ENCODE peak calls at places on chromosomes 12 and 14, in ten cellular contexts. O is mesothelial cell of epicardium, J is mucosa of descending colon, H is GM13976, R is nephron progenitor cell, N is upper lobe of right lung, S is BE2C, Y is psoas muscle, L is astrocyte of the spinal cord, P is left ventricle myocardium inferior. K is an unnamed sample.
A peak's percentile ranks its signal among the peaks of the same experiment; 100 is the strongest.

GRCh38 chr14:90275820-90276219 is 19.5 kb downstream of the PSMC1 start:
- DNase-seq in N (no peak), P (no peak), Y (no peak), R (no peak), S (no peak), L (peak; percentile 89), O (no peak), J (no peak), H (no peak), K (no peak)

GRCh38 chr14:24735984-24736630 is 102.1 kb upstream of the GZMB start:
- DNase-seq in J (no peak), S (no peak), O (no peak), H (no peak), P (no peak), R (no peak), L (no peak), N (no peak), Y (no peak), K (no peak)

GRCh38 chr14:104865069-104865630 is at the start of gene CEP170B:
- DNase-seq in S (peak; percentile 51), Y (peak; percentile 55), N (peak; percentile 80), P (peak; percentile 36), H (peak; percentile 88), O (peak; percentile 69), J (peak; percentile 60), L (no peak), R (peak; percentile 55), K (peak; percentile 90)

GRCh38 chr12:31989987-31990386 is 30.8 kb downstream of the RESF1 start:
- DNase-seq in R (no peak), P (no peak), N (no peak), J (no peak), O (no peak), H (no peak), S (no peak), Y (no peak), L (peak; percentile 7), K (no peak)

GRCh38 chr12:52093346-52093745 is 13.8 kb downstream of the SMIM41 start:
- DNase-seq in S (no peak), J (no peak), R (no peak), Y (no peak), O (no peak), N (peak; percentile 52), H (no peak), L (no peak), P (no peak), K (no peak)

GRCh38 chr14:105014032-105014431 is 6.9 kb downstream of the CDCA4 start:
- DNase-seq in N (no peak), J (no peak), P (no peak), Y (no peak), S (no peak), H (no peak), L (no peak), R (no peak), O (no peak), K (no peak)

GRCh38 chr14:105059917-105060565 is 5.2 kb downstream of the GPR132 start:
- DNase-seq in H (no peak), S (no peak), P (no peak), N (no peak), R (no peak), O (no peak), Y (no peak), J (no peak), L (no peak), K (no peak)

GRCh38 chr12:24743891-24744793 is 204.8 kb downstream of the BCAT1 start:
- DNase-seq in N (no peak), O (no peak), L (no peak), J (no peak), R (no peak), P (no peak), H (no peak), S (no peak), Y (no peak), K (no peak)

GRCh38 chr12:31231611-31232360 is 94.2 kb downstream of the SINHCAF start:
- DNase-seq in Y (no peak), L (no peak), P (no peak), N (no peak), J (no peak), O (no peak), H (no peak), R (no peak), S (no peak), K (no peak)

GRCh38 chr12:103268831-103269514 is 226.8 kb downstream of the C12orf42 start:
- DNase-seq in L (no peak), O (no peak), P (no peak), S (peak; percentile 12), R (no peak), H (no peak), N (no peak), J (no peak), Y (no peak), K (no peak)

GRCh38 chr12:27193854-27194544 is 50.1 kb upstream of the STK38L start:
- DNase-seq in Y (no peak), H (no peak), J (no peak), R (no peak), L (peak; percentile 92), P (peak; percentile 49), N (no peak), O (no peak), S (no peak), K (no peak)

GRCh38 chr14:54366726-54367707 is 29.8 kb upstream of the CDKN3 start:
- DNase-seq in J (peak; percentile 54), O (no peak), P (no peak), Y (no peak), L (peak; percentile 73), N (no peak), S (peak; percentile 41), H (no peak), R (no peak), K (no peak)

GRCh38 chr12:1594045-1594294 is 411 bp downstream of the FBXL14 start:
- DNase-seq in S (peak; percentile 76), N (peak; percentile 88), R (no peak), O (peak; percentile 66), J (no peak), P (peak; percentile 76), H (peak; percentile 84), Y (peak; percentile 75), L (peak; percentile 65), K (peak; percentile 84)

GRCh38 chr14:32900602-32901001 is 38.1 kb upstream of the NPAS3 start:
- DNase-seq in O (no peak), P (no peak), J (no peak), N (no peak), Y (no peak), R (no peak), L (no peak), S (no peak), H (no peak), K (no peak)

GRCh38 chr14:104086661-104087461 is 1.4 kb downstream of the ASPG start:
- DNase-seq in H (no peak), L (no peak), S (peak; percentile 6), Y (no peak), O (no peak), N (peak; percentile 64), J (peak; percentile 41), R (peak; percentile 41), P (peak; percentile 51), K (no peak)

GRCh38 chr12:11657511-11657910 is 8.0 kb downstream of the ETV6 start:
- DNase-seq in L (no peak), H (no peak), R (no peak), N (no peak), S (no peak), O (no peak), P (no peak), Y (no peak), J (no peak), K (no peak)

GRCh38 chr12:110141389-110141788 is 17.2 kb downstream of the IFT81 start:
- DNase-seq in N (no peak), H (no peak), S (no peak), Y (peak; percentile 69), O (no peak), J (peak; percentile 37), R (no peak), P (peak; percentile 55), L (no peak), K (no peak)

GRCh38 chr12:92290016-92290685 is 144.5 kb upstream of the BTG1 start:
- DNase-seq in J (no peak), L (peak; percentile 57), S (no peak), Y (no peak), R (no peak), O (no peak), P (no peak), N (no peak), H (no peak), K (no peak)

GRCh38 chr14:77151245-77151644 is 9.7 kb upstream of the ZDHHC22 start:
- DNase-seq in R (peak; percentile 63), O (no peak), Y (no peak), P (no peak), S (peak; percentile 67), H (peak; percentile 44), L (no peak), N (no peak), J (no peak), K (no peak)
- TF ChIP-seq CTCF in R (peak; percentile 61), O (no peak), Y (peak; percentile 8), P (peak; percentile 42), S (peak; percentile 88), H (peak; percentile 15), L (peak; percentile 66), N (peak; percentile 28), J (no peak), K (peak; percentile 47)

DNA sequence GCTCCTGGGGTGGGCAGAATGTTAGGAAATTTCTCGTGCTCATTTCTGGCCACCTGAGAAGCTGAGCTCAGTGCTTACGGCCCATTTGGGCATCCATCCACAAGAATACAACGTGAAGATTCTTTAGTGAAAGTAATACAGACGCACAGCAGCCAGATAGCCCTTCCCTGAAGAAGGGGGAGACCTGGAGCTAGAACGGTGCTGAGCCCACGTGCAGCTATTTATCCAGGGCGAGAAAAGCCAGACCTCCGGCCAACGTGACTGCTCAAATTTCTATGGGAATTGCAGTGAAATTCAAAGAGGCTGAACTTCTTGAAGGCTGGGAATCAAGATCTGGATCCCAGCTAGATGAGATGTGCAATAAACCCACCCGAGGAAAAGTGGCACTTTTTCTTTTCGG is 20.7 kb downstream of the NID2 start:
- DNase-seq in R (no peak), N (no peak), S (no peak), Y (no peak), P (no peak), J (no peak), H (no peak), L (no peak), O (no peak), K (no peak)
- TF ChIP-seq CTCF in R (no peak), N (no peak), S (no peak), Y (no peak), P (no peak), J (no peak), H (no peak), L (no peak), O (no peak), K (no peak)

DNA sequence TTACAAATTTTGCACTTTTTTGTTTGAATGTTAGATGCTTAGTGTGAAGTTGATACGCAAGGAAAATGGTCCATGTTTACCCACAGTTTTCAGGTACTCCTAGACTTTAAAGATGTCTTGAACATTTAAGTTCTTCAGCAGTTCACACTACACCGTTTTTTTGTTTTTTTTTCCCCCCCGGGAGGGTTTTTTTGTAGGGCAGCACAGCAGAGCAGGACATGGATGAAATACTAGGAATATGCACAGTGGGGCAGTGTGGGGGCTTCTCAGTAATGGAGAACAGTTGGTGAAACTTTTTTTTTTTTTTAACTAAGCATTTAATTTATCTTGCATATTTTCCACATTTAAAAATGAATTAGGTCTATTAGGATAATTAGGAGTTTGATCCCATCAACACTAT is 4.9 kb downstream of the RAN start:
- DNase-seq in O (no peak), N (no peak), Y (no peak), P (no peak), J (no peak), R (no peak), H (no peak), L (no peak), S (no peak), K (no peak)
- TF ChIP-seq CTCF in O (no peak), N (no peak), Y (no peak), P (no peak), J (no peak), R (no peak), H (no peak), L (no peak), S (peak; percentile 7), K (no peak)

GRCh38 chr12:54355104-54355815 is 9.0 kb downstream of the GPR84 start:
- DNase-seq in J (no peak), Y (no peak), L (no peak), O (no peak), R (peak; percentile 64), S (no peak), P (no peak), H (no peak), N (no peak), K (no peak)
- TF ChIP-seq CTCF in J (no peak), Y (no peak), L (peak; percentile 14), O (no peak), R (no peak), S (peak; percentile 7), P (no peak), H (no peak), N (no peak), K (no peak)